ENCODE peak calls at places on chromosomes 6 and 20, in six cellular contexts. One of them, this sample, is unnamed.

GRCh38 chr20:33790571-33790970 is 20.6 kb upstream of the CHMP4B start:
- DNase-seq in foreskin fibroblast: no peak
- DNase-seq in activated B cell treated with CpG ODN at 0.5 μM for 24 hours: no peak
- DNase-seq in WTC11: no peak
- DNase-seq in HCT116: no peak
- DNase-seq in heart left ventricle: no peak
- DNase-seq in this sample: peak

GRCh38 chr6:34057790-34058189 is 88.1 kb downstream of the GRM4 start:
- DNase-seq in HCT116: no peak
- DNase-seq in activated B cell treated with CpG ODN at 0.5 μM for 24 hours: no peak
- DNase-seq in foreskin fibroblast: no peak
- DNase-seq in heart left ventricle: no peak
- DNase-seq in WTC11: no peak
- DNase-seq in this sample: no peak

GRCh38 chr6:73079611-73079955 is 145.7 kb downstream of the KHDC1L start:
- DNase-seq in HCT116: no peak
- DNase-seq in activated B cell treated with CpG ODN at 0.5 μM for 24 hours: no peak
- DNase-seq in heart left ventricle: no peak
- DNase-seq in WTC11: no peak
- DNase-seq in foreskin fibroblast: no peak
- DNase-seq in this sample: no peak

GRCh38 chr6:150599199-150600002 is at the start of gene PLEKHG1:
- DNase-seq in HCT116: peak
- DNase-seq in activated B cell treated with CpG ODN at 0.5 μM for 24 hours: peak
- DNase-seq in WTC11: peak
- DNase-seq in foreskin fibroblast: peak
- DNase-seq in heart left ventricle: peak
- DNase-seq in this sample: peak

GRCh38 chr6:45663181-45664180 is 285.7 kb upstream of the SUPT3H start:
- DNase-seq in foreskin fibroblast: peak
- DNase-seq in activated B cell treated with CpG ODN at 0.5 μM for 24 hours: peak
- DNase-seq in heart left ventricle: peak
- DNase-seq in WTC11: peak
- DNase-seq in HCT116: no peak
- DNase-seq in this sample: no peak

GRCh38 chr6:159633196-159633595 is 59.8 kb downstream of the SOD2 start:
- DNase-seq in heart left ventricle: no peak
- DNase-seq in HCT116: peak
- DNase-seq in foreskin fibroblast: no peak
- DNase-seq in WTC11: peak
- DNase-seq in activated B cell treated with CpG ODN at 0.5 μM for 24 hours: no peak
- DNase-seq in this sample: peak

GRCh38 chr6:128491041-128491642 is 29.3 kb downstream of the PTPRK start:
- DNase-seq in activated B cell treated with CpG ODN at 0.5 μM for 24 hours: no peak
- DNase-seq in HCT116: peak
- DNase-seq in foreskin fibroblast: no peak
- DNase-seq in heart left ventricle: no peak
- DNase-seq in WTC11: no peak
- DNase-seq in this sample: peak

GRCh38 chr20:54212226-54212625 is 4.3 kb downstream of the PFDN4 start:
- DNase-seq in HCT116: no peak
- DNase-seq in activated B cell treated with CpG ODN at 0.5 μM for 24 hours: no peak
- DNase-seq in heart left ventricle: no peak
- DNase-seq in WTC11: no peak
- DNase-seq in foreskin fibroblast: peak
- DNase-seq in this sample: no peak

GRCh38 chr6:144159231-144159630 is 8.9 kb downstream of the STX11 start:
- DNase-seq in heart left ventricle: no peak
- DNase-seq in WTC11: no peak
- DNase-seq in foreskin fibroblast: no peak
- DNase-seq in activated B cell treated with CpG ODN at 0.5 μM for 24 hours: no peak
- DNase-seq in HCT116: no peak
- DNase-seq in this sample: no peak

GRCh38 chr6:1286972-1287600 is 24.8 kb upstream of the FOXQ1 start:
- DNase-seq in foreskin fibroblast: peak
- DNase-seq in heart left ventricle: no peak
- DNase-seq in WTC11: no peak
- DNase-seq in HCT116: peak
- DNase-seq in activated B cell treated with CpG ODN at 0.5 μM for 24 hours: no peak
- DNase-seq in this sample: peak

GRCh38 chr6:33694401-33694931 is 17.0 kb downstream of the UQCC2 start:
- DNase-seq in heart left ventricle: no peak
- DNase-seq in HCT116: no peak
- DNase-seq in WTC11: no peak
- DNase-seq in activated B cell treated with CpG ODN at 0.5 μM for 24 hours: no peak
- DNase-seq in foreskin fibroblast: peak
- DNase-seq in this sample: no peak

GRCh38 chr6:123962508-123962907 is 158.8 kb downstream of the NKAIN2 start:
- DNase-seq in HCT116: no peak
- DNase-seq in activated B cell treated with CpG ODN at 0.5 μM for 24 hours: no peak
- DNase-seq in foreskin fibroblast: no peak
- DNase-seq in WTC11: no peak
- DNase-seq in heart left ventricle: no peak
- DNase-seq in this sample: peak

GRCh38 chr20:36575066-36575743 is 1.8 kb downstream of the TGIF2 start:
- DNase-seq in HCT116: no peak
- DNase-seq in activated B cell treated with CpG ODN at 0.5 μM for 24 hours: peak
- DNase-seq in heart left ventricle: peak
- DNase-seq in foreskin fibroblast: no peak
- DNase-seq in WTC11: peak
- DNase-seq in this sample: peak
- TF ChIP-seq CTCF in HCT116: no peak
- TF ChIP-seq CTCF in activated B cell treated with CpG ODN at 0.5 μM for 24 hours: no peak
- TF ChIP-seq CTCF in heart left ventricle: no peak
- TF ChIP-seq CTCF in foreskin fibroblast: no peak
- TF ChIP-seq CTCF in WTC11: no peak
- TF ChIP-seq CTCF in this sample: no peak

GRCh38 chr20:58086763-58087566 is 141.5 kb downstream of the ANKRD60 start:
- DNase-seq in HCT116: peak
- DNase-seq in activated B cell treated with CpG ODN at 0.5 μM for 24 hours: no peak
- DNase-seq in foreskin fibroblast: no peak
- DNase-seq in heart left ventricle: peak
- DNase-seq in WTC11: peak
- DNase-seq in this sample: peak

GRCh38 chr20:58084966-58085365 is 143.5 kb downstream of the ANKRD60 start:
- DNase-seq in HCT116: no peak
- DNase-seq in WTC11: no peak
- DNase-seq in activated B cell treated with CpG ODN at 0.5 μM for 24 hours: no peak
- DNase-seq in heart left ventricle: no peak
- DNase-seq in foreskin fibroblast: no peak
- DNase-seq in this sample: peak

GRCh38 chr20:58088625-58089024 is 139.8 kb downstream of the ANKRD60 start:
- DNase-seq in activated B cell treated with CpG ODN at 0.5 μM for 24 hours: no peak
- DNase-seq in foreskin fibroblast: no peak
- DNase-seq in heart left ventricle: no peak
- DNase-seq in HCT116: no peak
- DNase-seq in WTC11: no peak
- DNase-seq in this sample: no peak

GRCh38 chr20:58088105-58088504 is 140.3 kb downstream of the ANKRD60 start:
- DNase-seq in HCT116: no peak
- DNase-seq in activated B cell treated with CpG ODN at 0.5 μM for 24 hours: no peak
- DNase-seq in WTC11: no peak
- DNase-seq in foreskin fibroblast: no peak
- DNase-seq in heart left ventricle: no peak
- DNase-seq in this sample: no peak

GRCh38 chr20:58087567-58087858 is 140.9 kb downstream of the ANKRD60 start:
- DNase-seq in activated B cell treated with CpG ODN at 0.5 μM for 24 hours: no peak
- DNase-seq in foreskin fibroblast: no peak
- DNase-seq in heart left ventricle: no peak
- DNase-seq in HCT116: no peak
- DNase-seq in WTC11: no peak
- DNase-seq in this sample: no peak
- TF ChIP-seq CTCF in activated B cell treated with CpG ODN at 0.5 μM for 24 hours: no peak
- TF ChIP-seq CTCF in foreskin fibroblast: no peak
- TF ChIP-seq CTCF in heart left ventricle: no peak
- TF ChIP-seq CTCF in HCT116: no peak
- TF ChIP-seq CTCF in WTC11: no peak
- TF ChIP-seq CTCF in this sample: no peak

DNA sequence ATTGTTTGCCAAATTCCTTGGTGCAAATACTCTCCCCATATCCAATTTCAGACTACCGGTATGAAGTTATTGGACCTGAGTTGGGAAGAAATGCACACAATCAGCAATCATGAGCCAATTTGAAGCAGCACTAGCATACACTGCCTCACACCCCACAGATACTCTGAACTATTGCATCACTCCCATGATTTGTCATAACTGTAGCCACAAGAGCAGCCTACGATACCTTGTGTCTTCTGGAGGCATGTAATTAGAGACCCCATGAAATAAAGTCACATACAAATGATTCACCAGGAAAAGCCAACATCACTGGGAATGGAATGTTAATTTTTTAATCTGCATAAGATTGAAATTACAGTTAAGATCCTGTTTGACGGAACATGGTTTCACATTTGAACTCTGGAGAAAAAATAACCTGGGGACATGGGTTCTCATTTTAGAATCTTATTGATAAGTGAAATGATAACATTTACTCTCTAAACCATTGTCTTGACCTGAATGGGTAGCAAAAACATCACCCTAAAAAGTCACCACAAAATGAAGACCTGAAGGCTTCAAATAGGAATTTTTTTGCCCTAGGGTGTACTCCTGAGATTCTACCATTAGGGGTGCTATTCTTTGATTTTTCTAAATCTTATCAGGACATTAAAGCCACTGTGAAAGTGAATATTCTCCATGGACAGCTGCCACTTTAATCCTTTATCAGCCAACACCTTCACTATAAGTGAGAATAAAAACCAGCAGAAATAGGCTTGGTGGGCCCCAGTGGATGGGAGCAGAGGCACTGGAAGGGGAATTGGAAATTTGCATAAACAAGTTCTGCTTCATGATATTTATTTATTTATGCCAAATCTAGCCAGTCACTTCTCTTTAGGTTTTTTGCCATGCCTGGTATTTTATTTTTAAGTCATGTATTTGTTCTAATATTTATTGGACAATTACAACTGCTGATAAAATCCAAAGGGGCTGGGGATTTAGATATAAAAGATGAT is 34.5 kb upstream of the HBS1L start:
- DNase-seq in WTC11: no peak
- DNase-seq in HCT116: peak
- DNase-seq in activated B cell treated with CpG ODN at 0.5 μM for 24 hours: no peak
- DNase-seq in foreskin fibroblast: peak
- DNase-seq in heart left ventricle: no peak
- DNase-seq in this sample: peak
- TF ChIP-seq CTCF in WTC11: peak
- TF ChIP-seq CTCF in HCT116: peak
- TF ChIP-seq CTCF in activated B cell treated with CpG ODN at 0.5 μM for 24 hours: no peak
- TF ChIP-seq CTCF in foreskin fibroblast: peak
- TF ChIP-seq CTCF in heart left ventricle: peak
- TF ChIP-seq CTCF in this sample: no peak

GRCh38 chr6:113732384-113732966 is 124.7 kb upstream of the MARCKS start:
- DNase-seq in HCT116: no peak
- DNase-seq in WTC11: no peak
- DNase-seq in heart left ventricle: peak
- DNase-seq in foreskin fibroblast: peak
- DNase-seq in activated B cell treated with CpG ODN at 0.5 μM for 24 hours: no peak
- DNase-seq in this sample: no peak
- TF ChIP-seq CTCF in HCT116: no peak
- TF ChIP-seq CTCF in WTC11: no peak
- TF ChIP-seq CTCF in heart left ventricle: peak
- TF ChIP-seq CTCF in foreskin fibroblast: no peak
- TF ChIP-seq CTCF in activated B cell treated with CpG ODN at 0.5 μM for 24 hours: no peak
- TF ChIP-seq CTCF in this sample: no peak

GRCh38 chr6:4057036-4057435 is 21.9 kb downstream of the FAM217A start:
- DNase-seq in HCT116: no peak
- DNase-seq in WTC11: no peak
- DNase-seq in heart left ventricle: no peak
- DNase-seq in activated B cell treated with CpG ODN at 0.5 μM for 24 hours: no peak
- DNase-seq in foreskin fibroblast: no peak
- DNase-seq in this sample: no peak

GRCh38 chr6:4055420-4056041 is 23.4 kb downstream of the FAM217A start:
- DNase-seq in HCT116: peak
- DNase-seq in WTC11: no peak
- DNase-seq in heart left ventricle: peak
- DNase-seq in foreskin fibroblast: peak
- DNase-seq in activated B cell treated with CpG ODN at 0.5 μM for 24 hours: no peak
- DNase-seq in this sample: peak

DNA sequence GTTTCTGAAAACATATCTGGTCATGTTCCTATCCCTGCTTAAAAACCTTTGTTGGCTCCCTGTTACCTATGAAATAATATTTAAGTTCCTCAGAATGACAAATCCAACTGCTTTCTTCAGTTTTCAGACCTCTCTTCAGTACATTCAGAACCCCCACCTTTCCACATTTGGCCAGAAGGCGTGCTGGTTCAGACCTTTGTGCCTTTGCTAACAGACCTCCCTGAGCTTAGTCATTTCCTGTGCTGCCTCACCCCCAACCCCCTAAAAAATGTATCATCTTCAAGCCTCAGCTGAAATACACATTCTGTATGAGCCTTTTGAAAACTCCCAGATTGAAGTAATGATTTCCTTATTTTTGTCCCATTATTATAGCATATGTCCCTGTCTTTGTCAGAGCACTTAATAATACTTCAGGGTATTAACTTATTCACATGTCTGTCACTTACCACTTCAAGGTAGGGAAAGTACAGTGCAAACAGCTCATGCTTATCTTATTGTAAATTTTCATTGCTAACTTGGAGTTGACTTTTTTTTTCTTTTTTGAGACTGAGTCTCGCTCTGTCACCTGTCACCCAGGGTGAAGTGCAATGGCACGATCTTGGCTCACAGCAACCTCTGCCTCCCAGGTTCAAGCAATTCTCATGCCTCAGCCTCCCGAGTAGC is 19.7 kb downstream of the FAM217A start:
- DNase-seq in HCT116: no peak
- DNase-seq in activated B cell treated with CpG ODN at 0.5 μM for 24 hours: no peak
- DNase-seq in WTC11: no peak
- DNase-seq in heart left ventricle: no peak
- DNase-seq in foreskin fibroblast: peak
- DNase-seq in this sample: peak
- TF ChIP-seq CTCF in HCT116: no peak
- TF ChIP-seq CTCF in activated B cell treated with CpG ODN at 0.5 μM for 24 hours: no peak
- TF ChIP-seq CTCF in WTC11: no peak
- TF ChIP-seq CTCF in heart left ventricle: no peak
- TF ChIP-seq CTCF in foreskin fibroblast: no peak
- TF ChIP-seq CTCF in this sample: no peak

DNA sequence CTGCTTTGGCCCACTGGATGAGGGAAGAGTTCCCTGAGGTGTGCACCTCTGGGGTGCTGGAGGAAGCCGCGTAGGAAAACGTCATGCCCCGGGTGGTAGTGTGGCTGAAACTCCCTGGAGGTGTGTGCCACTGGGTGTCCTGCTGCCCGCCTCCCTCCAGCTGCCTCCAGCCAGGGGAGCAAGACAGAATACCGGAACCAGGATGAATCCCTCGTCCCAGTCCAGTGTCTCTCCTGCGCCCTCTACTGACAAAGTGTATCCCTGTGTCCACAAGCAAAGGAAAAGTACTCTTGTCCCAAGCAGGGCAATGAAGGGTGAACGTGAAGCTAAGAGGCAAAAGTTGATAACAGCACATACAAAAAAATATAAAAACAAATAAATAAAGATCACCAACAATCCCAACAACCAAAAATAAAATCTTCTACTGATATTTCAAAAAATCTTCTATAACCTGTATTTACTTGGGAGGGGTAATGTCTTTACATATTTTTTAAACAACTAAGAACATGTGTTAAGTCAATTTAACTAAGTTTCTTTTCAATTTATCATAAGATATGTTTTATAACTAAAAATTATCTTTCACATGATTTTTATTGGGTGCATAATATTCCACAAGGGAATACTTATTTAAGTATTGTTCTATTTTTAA is 437.6 kb downstream of the MAFB start:
- DNase-seq in WTC11: peak
- DNase-seq in activated B cell treated with CpG ODN at 0.5 μM for 24 hours: no peak
- DNase-seq in heart left ventricle: no peak
- DNase-seq in HCT116: peak
- DNase-seq in foreskin fibroblast: no peak
- DNase-seq in this sample: peak
- TF ChIP-seq CTCF in WTC11: peak
- TF ChIP-seq CTCF in activated B cell treated with CpG ODN at 0.5 μM for 24 hours: no peak
- TF ChIP-seq CTCF in heart left ventricle: peak
- TF ChIP-seq CTCF in HCT116: peak
- TF ChIP-seq CTCF in foreskin fibroblast: peak
- TF ChIP-seq CTCF in this sample: peak